ENCODE peak calls at places on chromosomes 4 and X, in seven cellular contexts. R is ELR; I is right lobe of liver; T is GM06990; P is ELF-1; S is activated CD4-positive, CD25-positive, alpha-beta regulatory T cell treated with anti-CD3 and anti-CD28 coated beads, Interleukin-2, amount 50 U/mL, for 72 hours; N is T-helper 2 cell. V is an unnamed sample.

GRCh38 chr4:55122235-55122634 is 3.2 kb downstream of the KDR start:
- DNase-seq in R (no peak), I (no peak), T (no peak), P (no peak), S (no peak), N (no peak), V (no peak)

GRCh38 chr4:110164251-110164650 is 34.2 kb downstream of the ELOVL6 start:
- DNase-seq in R (peak), I (no peak), T (no peak), P (no peak), S (no peak), N (no peak), V (no peak)

GRCh38 chr4:15253346-15253745 is 174.5 kb upstream of the C1QTNF7 start:
- DNase-seq in R (no peak), I (no peak), T (no peak), P (no peak), S (no peak), N (no peak), V (no peak)

GRCh38 chrX:131271274-131271673 is 17.8 kb downstream of the IGSF1 start:
- DNase-seq in R (no peak), I (no peak), T (no peak), P (no peak), S (no peak), N (no peak), V (no peak)

GRCh38 chr4:7668282-7668681 is 233.6 kb upstream of the PSAPL1 start:
- DNase-seq in R (no peak), I (peak), T (no peak), P (no peak), S (no peak), N (no peak), V (no peak)

GRCh38 chrX:44952329-44953027 is 79.5 kb downstream of the KDM6A start:
- DNase-seq in R (no peak), I (no peak), T (no peak), P (peak), S (no peak), N (no peak), V (no peak)

GRCh38 chr4:151417766-151418376 is 8.9 kb downstream of the FHIP1A start:
- DNase-seq in R (peak), I (no peak), T (no peak), P (no peak), S (no peak), N (no peak), V (no peak)

GRCh38 chr4:9384126-9384525 is 21.2 kb downstream of the USP17L30 start:
- DNase-seq in R (no peak), I (no peak), T (no peak), P (no peak), S (no peak), N (no peak), V (no peak)

GRCh38 chr4:109701566-109702399 is 1.5 kb downstream of the CASP6 start:
- DNase-seq in R (peak), I (no peak), T (peak), P (peak), S (no peak), N (peak), V (no peak)

GRCh38 chrX:48470110-48470832 is at the start of gene SLC38A5:
- DNase-seq in R (no peak), I (no peak), T (no peak), P (no peak), S (no peak), N (no peak), V (no peak)

GRCh38 chrX:21373637-21374162 is 518 bp upstream of the CNKSR2 start:
- DNase-seq in R (no peak), I (peak), T (no peak), P (no peak), S (peak), N (peak), V (no peak)

GRCh38 chrX:74423289-74423985 is 2.1 kb downstream of the SLC16A2 start:
- DNase-seq in R (no peak), I (no peak), T (no peak), P (peak), S (no peak), N (no peak), V (no peak)